ENCODE peak calls at places on chromosomes 1 and 21, in ten cellular contexts. One of them, this sample, is unnamed.
A peak's percentile ranks its signal among the peaks of the same experiment; 100 is the strongest.

GRCh38 chr1:17259233-17259873 is 10.5 kb downstream of the PADI3 start:
- DNase-seq in transverse colon: no peak
- DNase-seq in MM.1S: no peak
- DNase-seq in aorta: peak; percentile 69
- DNase-seq in body of pancreas: no peak
- DNase-seq in right atrium auricular region: no peak
- DNase-seq in SJSA1: peak; percentile 98
- DNase-seq in A673: no peak
- DNase-seq in CD8-positive, alpha-beta memory T cell: no peak
- DNase-seq in tibial nerve: no peak
- DNase-seq in this sample: no peak

GRCh38 chr21:36626791-36627190 is 72.1 kb upstream of the SIM2 start:
- DNase-seq in tibial nerve: no peak
- DNase-seq in body of pancreas: no peak
- DNase-seq in CD8-positive, alpha-beta memory T cell: no peak
- DNase-seq in right atrium auricular region: no peak
- DNase-seq in A673: no peak
- DNase-seq in aorta: no peak
- DNase-seq in MM.1S: no peak
- DNase-seq in SJSA1: no peak
- DNase-seq in transverse colon: no peak
- DNase-seq in this sample: no peak

GRCh38 chr21:33378081-33378480 is 25.1 kb upstream of the IFNGR2 start:
- DNase-seq in right atrium auricular region: no peak
- DNase-seq in MM.1S: no peak
- DNase-seq in aorta: no peak
- DNase-seq in CD8-positive, alpha-beta memory T cell: no peak
- DNase-seq in transverse colon: no peak
- DNase-seq in SJSA1: no peak
- DNase-seq in A673: no peak
- DNase-seq in tibial nerve: no peak
- DNase-seq in body of pancreas: no peak
- DNase-seq in this sample: no peak

GRCh38 chr21:44594406-44594916 is 2.2 kb upstream of the KRTAP10-6 start:
- DNase-seq in tibial nerve: no peak
- DNase-seq in body of pancreas: no peak
- DNase-seq in SJSA1: no peak
- DNase-seq in transverse colon: no peak
- DNase-seq in MM.1S: no peak
- DNase-seq in right atrium auricular region: peak; percentile 30
- DNase-seq in A673: no peak
- DNase-seq in aorta: no peak
- DNase-seq in CD8-positive, alpha-beta memory T cell: no peak
- DNase-seq in this sample: no peak

GRCh38 chr21:21200103-21200938 is 202.1 kb downstream of the NCAM2 start:
- DNase-seq in A673: peak; percentile 73
- DNase-seq in right atrium auricular region: peak; percentile 84
- DNase-seq in aorta: peak; percentile 74
- DNase-seq in CD8-positive, alpha-beta memory T cell: no peak
- DNase-seq in MM.1S: no peak
- DNase-seq in body of pancreas: peak; percentile 38
- DNase-seq in transverse colon: peak; percentile 27
- DNase-seq in SJSA1: peak; percentile 85
- DNase-seq in tibial nerve: peak; percentile 53
- DNase-seq in this sample: peak; percentile 34

GRCh38 chr1:30982937-30983336 is 74.4 kb upstream of the SDC3 start:
- DNase-seq in CD8-positive, alpha-beta memory T cell: no peak
- DNase-seq in A673: no peak
- DNase-seq in tibial nerve: peak; percentile 24
- DNase-seq in MM.1S: no peak
- DNase-seq in aorta: no peak
- DNase-seq in right atrium auricular region: no peak
- DNase-seq in transverse colon: no peak
- DNase-seq in SJSA1: no peak
- DNase-seq in body of pancreas: peak; percentile 18
- DNase-seq in this sample: no peak

GRCh38 chr1:3117879-3118278 is 48.9 kb downstream of the PRDM16 start:
- DNase-seq in transverse colon: no peak
- DNase-seq in aorta: no peak
- DNase-seq in tibial nerve: no peak
- DNase-seq in right atrium auricular region: no peak
- DNase-seq in A673: no peak
- DNase-seq in MM.1S: no peak
- DNase-seq in CD8-positive, alpha-beta memory T cell: no peak
- DNase-seq in SJSA1: no peak
- DNase-seq in body of pancreas: no peak
- DNase-seq in this sample: no peak

GRCh38 chr1:158035976-158036583 is 42.6 kb downstream of the KIRREL1 start:
- DNase-seq in tibial nerve: peak; percentile 75
- DNase-seq in A673: peak; percentile 72
- DNase-seq in CD8-positive, alpha-beta memory T cell: no peak
- DNase-seq in MM.1S: peak; percentile 48
- DNase-seq in aorta: no peak
- DNase-seq in transverse colon: peak; percentile 43
- DNase-seq in body of pancreas: peak; percentile 39
- DNase-seq in right atrium auricular region: no peak
- DNase-seq in SJSA1: peak; percentile 70
- DNase-seq in this sample: peak; percentile 44

GRCh38 chr1:182698977-182699672 is 14.7 kb upstream of the RGS8 start:
- DNase-seq in A673: no peak
- DNase-seq in MM.1S: no peak
- DNase-seq in right atrium auricular region: no peak
- DNase-seq in aorta: no peak
- DNase-seq in CD8-positive, alpha-beta memory T cell: no peak
- DNase-seq in SJSA1: no peak
- DNase-seq in transverse colon: no peak
- DNase-seq in tibial nerve: peak; percentile 32
- DNase-seq in body of pancreas: no peak
- DNase-seq in this sample: no peak

GRCh38 chr21:41895643-41896493 is 16.7 kb upstream of the PRDM15 start:
- DNase-seq in tibial nerve: no peak
- DNase-seq in aorta: no peak
- DNase-seq in body of pancreas: no peak
- DNase-seq in CD8-positive, alpha-beta memory T cell: peak; percentile 17
- DNase-seq in transverse colon: peak; percentile 32
- DNase-seq in SJSA1: no peak
- DNase-seq in A673: no peak
- DNase-seq in MM.1S: no peak
- DNase-seq in right atrium auricular region: no peak
- DNase-seq in this sample: no peak

GRCh38 chr1:228032041-228032440 is 25.2 kb downstream of the WNT3A start:
- DNase-seq in A673: no peak
- DNase-seq in body of pancreas: no peak
- DNase-seq in SJSA1: no peak
- DNase-seq in transverse colon: no peak
- DNase-seq in aorta: peak; percentile 22
- DNase-seq in tibial nerve: no peak
- DNase-seq in CD8-positive, alpha-beta memory T cell: no peak
- DNase-seq in right atrium auricular region: no peak
- DNase-seq in MM.1S: no peak
- DNase-seq in this sample: no peak

DNA sequence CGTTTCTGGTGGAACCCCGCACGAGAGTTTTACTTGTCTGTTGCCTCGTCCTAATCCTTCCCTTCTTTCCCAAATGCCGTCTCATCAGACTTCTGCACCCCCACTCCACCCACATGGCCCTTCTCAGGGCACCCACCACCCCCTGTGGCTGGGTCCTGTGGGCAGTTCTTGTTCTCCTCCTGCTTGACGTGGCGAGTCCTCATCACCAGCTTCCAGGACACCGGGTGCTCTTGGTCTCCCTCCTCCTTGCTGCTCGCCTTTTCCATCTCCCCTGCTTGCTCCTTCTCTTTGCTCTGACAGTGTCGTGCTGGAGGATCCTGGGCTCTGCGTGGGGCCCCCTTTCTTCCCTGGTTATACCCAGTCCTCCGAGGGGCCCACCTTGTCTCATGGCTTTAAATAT is 51.8 kb downstream of the B3GALT5 start:
- DNase-seq in SJSA1: no peak
- DNase-seq in tibial nerve: no peak
- DNase-seq in aorta: no peak
- DNase-seq in MM.1S: no peak
- DNase-seq in A673: no peak
- DNase-seq in transverse colon: no peak
- DNase-seq in body of pancreas: no peak
- DNase-seq in CD8-positive, alpha-beta memory T cell: no peak
- DNase-seq in right atrium auricular region: no peak
- DNase-seq in this sample: no peak
- H3K36me3 ChIP-seq in SJSA1: no peaks in the 10 kb centered on the region
- H3K36me3 ChIP-seq in tibial nerve: no peaks in the 10 kb centered on the region
- H3K36me3 ChIP-seq in aorta: no peaks in the 10 kb centered on the region
- H3K36me3 ChIP-seq in MM.1S: no peaks in the 10 kb centered on the region
- H3K36me3 ChIP-seq in A673: no peaks in the 10 kb centered on the region
- H3K36me3 ChIP-seq in transverse colon: no peaks in the 10 kb centered on the region
- H3K36me3 ChIP-seq in body of pancreas: no peaks in the 10 kb centered on the region
- H3K36me3 ChIP-seq in CD8-positive, alpha-beta memory T cell: no peaks in the 10 kb centered on the region
- H3K36me3 ChIP-seq in right atrium auricular region: no peaks in the 10 kb centered on the region
- H3K36me3 ChIP-seq in this sample: no peaks in the 10 kb centered on the region

DNA sequence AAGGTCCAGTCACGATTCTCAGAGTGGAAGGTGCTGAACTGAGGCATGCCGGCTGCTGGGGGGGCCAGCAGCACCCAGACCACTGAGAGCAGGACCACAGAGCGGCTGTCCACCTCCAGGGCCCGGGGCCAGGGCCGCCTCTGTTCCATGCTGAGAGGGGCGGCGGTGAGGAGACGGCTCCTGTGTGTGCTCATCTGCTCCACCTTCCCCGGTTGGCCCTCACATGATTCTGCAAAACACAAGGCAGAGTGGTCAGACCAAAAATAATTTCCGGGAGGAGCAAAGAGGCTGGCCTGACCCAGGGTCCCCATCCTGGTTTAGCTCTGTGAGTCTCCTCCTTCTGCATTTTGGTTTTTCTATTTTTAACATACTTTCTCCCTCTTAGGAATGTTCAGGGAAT is 26.4 kb downstream of the PLXNA2 start:
- DNase-seq in SJSA1: no peak
- DNase-seq in transverse colon: no peak
- DNase-seq in right atrium auricular region: no peak
- DNase-seq in body of pancreas: no peak
- DNase-seq in aorta: no peak
- DNase-seq in tibial nerve: no peak
- DNase-seq in MM.1S: no peak
- DNase-seq in CD8-positive, alpha-beta memory T cell: no peak
- DNase-seq in A673: no peak
- DNase-seq in this sample: no peak
- H3K4me1 ChIP-seq in SJSA1: peaks cover 87% of the 10 kb centered on the region
- H3K4me1 ChIP-seq in transverse colon: peaks cover 9% of the 10 kb centered on the region
- H3K4me1 ChIP-seq in right atrium auricular region: no peaks in the 10 kb centered on the region
- H3K4me1 ChIP-seq in body of pancreas: peaks cover 45% of the 10 kb centered on the region
- H3K4me1 ChIP-seq in aorta: peaks cover 10% of the 10 kb centered on the region
- H3K4me1 ChIP-seq in tibial nerve: no peaks in the 10 kb centered on the region
- H3K4me1 ChIP-seq in MM.1S: peaks cover 6% of the 10 kb centered on the region
- H3K4me1 ChIP-seq in CD8-positive, alpha-beta memory T cell: peaks cover 7% of the 10 kb centered on the region
- H3K4me1 ChIP-seq in A673: no peaks in the 10 kb centered on the region
- H3K4me1 ChIP-seq in this sample: peaks cover 4% of the 10 kb centered on the region

GRCh38 chr1:37482004-37482785 is 7.8 kb downstream of the ZC3H12A start:
- DNase-seq in transverse colon: no peak
- DNase-seq in A673: no peak
- DNase-seq in MM.1S: no peak
- DNase-seq in CD8-positive, alpha-beta memory T cell: no peak
- DNase-seq in right atrium auricular region: peak; percentile 53
- DNase-seq in tibial nerve: no peak
- DNase-seq in aorta: no peak
- DNase-seq in body of pancreas: no peak
- DNase-seq in SJSA1: no peak
- DNase-seq in this sample: no peak
- H3K36me3 ChIP-seq in transverse colon: no peaks in the 10 kb centered on the region
- H3K36me3 ChIP-seq in A673: peaks cover 32% of the 10 kb centered on the region
- H3K36me3 ChIP-seq in MM.1S: peaks cover 21% of the 10 kb centered on the region
- H3K36me3 ChIP-seq in CD8-positive, alpha-beta memory T cell: peaks cover 47% of the 10 kb centered on the region
- H3K36me3 ChIP-seq in right atrium auricular region: peaks cover 69% of the 10 kb centered on the region
- H3K36me3 ChIP-seq in tibial nerve: peaks cover 7% of the 10 kb centered on the region
- H3K36me3 ChIP-seq in aorta: peaks cover 8% of the 10 kb centered on the region
- H3K36me3 ChIP-seq in body of pancreas: peaks cover 26% of the 10 kb centered on the region
- H3K36me3 ChIP-seq in SJSA1: peaks cover 80% of the 10 kb centered on the region
- H3K36me3 ChIP-seq in this sample: peaks cover 47% of the 10 kb centered on the region

GRCh38 chr1:231420959-231421615 is 1.0 kb downstream of the EGLN1 start:
- DNase-seq in A673: peak; percentile 52
- DNase-seq in CD8-positive, alpha-beta memory T cell: peak; percentile 11
- DNase-seq in SJSA1: peak; percentile 65
- DNase-seq in body of pancreas: peak; percentile 79
- DNase-seq in tibial nerve: peak; percentile 22
- DNase-seq in aorta: peak; percentile 84
- DNase-seq in right atrium auricular region: peak; percentile 63
- DNase-seq in transverse colon: peak; percentile 51
- DNase-seq in MM.1S: peak; percentile 54
- DNase-seq in this sample: peak; percentile 34

GRCh38 chr1:231419147-231419546 is 2.9 kb downstream of the EGLN1 start:
- DNase-seq in transverse colon: no peak
- DNase-seq in SJSA1: no peak
- DNase-seq in MM.1S: no peak
- DNase-seq in body of pancreas: no peak
- DNase-seq in tibial nerve: no peak
- DNase-seq in aorta: no peak
- DNase-seq in A673: no peak
- DNase-seq in right atrium auricular region: no peak
- DNase-seq in CD8-positive, alpha-beta memory T cell: no peak
- DNase-seq in this sample: no peak

GRCh38 chr1:231421616-231421970 is 494 bp downstream of the EGLN1 start:
- DNase-seq in MM.1S: peak; percentile 63
- DNase-seq in right atrium auricular region: no peak
- DNase-seq in aorta: no peak
- DNase-seq in SJSA1: no peak
- DNase-seq in A673: peak; percentile 65
- DNase-seq in body of pancreas: peak; percentile 44
- DNase-seq in transverse colon: peak; percentile 45
- DNase-seq in CD8-positive, alpha-beta memory T cell: peak; percentile 35
- DNase-seq in tibial nerve: no peak
- DNase-seq in this sample: no peak

GRCh38 chr1:231419738-231420298 is 2.3 kb downstream of the EGLN1 start:
- DNase-seq in tibial nerve: no peak
- DNase-seq in A673: no peak
- DNase-seq in MM.1S: peak; percentile 22
- DNase-seq in CD8-positive, alpha-beta memory T cell: no peak
- DNase-seq in SJSA1: peak; percentile 46
- DNase-seq in body of pancreas: no peak
- DNase-seq in transverse colon: no peak
- DNase-seq in right atrium auricular region: no peak
- DNase-seq in aorta: no peak
- DNase-seq in this sample: no peak

DNA sequence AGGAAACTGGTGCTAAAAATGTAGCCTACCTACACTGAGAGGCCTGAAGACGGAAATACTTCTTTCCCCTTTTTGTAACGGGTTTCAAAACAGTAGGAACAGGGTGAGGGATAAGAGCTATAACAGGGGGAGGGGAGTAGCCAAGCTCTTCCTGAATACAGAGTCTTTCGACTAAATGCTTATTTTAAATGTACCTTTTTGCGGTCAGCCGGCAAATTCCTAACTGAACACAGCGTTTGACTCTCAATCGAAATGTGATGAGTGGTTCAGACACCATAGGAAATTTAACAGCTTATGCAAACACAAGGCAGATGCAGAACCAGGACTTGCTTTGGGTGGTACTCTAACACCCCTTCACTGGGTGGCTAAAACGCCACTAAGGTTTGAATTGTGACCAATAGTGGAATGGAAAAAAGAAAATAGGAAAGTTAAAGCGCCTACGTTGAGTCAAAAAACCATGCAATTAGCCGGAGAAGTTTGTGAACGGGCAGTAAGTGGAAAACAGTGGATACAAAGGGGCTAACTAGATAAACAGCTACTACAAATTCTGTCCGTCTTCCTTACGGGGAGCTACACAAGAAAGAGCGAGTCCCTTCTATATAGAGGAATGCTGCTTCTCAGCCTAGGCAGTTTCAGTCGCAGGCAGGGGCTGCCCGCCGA is 1.7 kb downstream of the EGLN1 start:
- DNase-seq in A673: peak; percentile 30
- DNase-seq in CD8-positive, alpha-beta memory T cell: no peak
- DNase-seq in tibial nerve: no peak
- DNase-seq in SJSA1: peak; percentile 46
- DNase-seq in transverse colon: no peak
- DNase-seq in MM.1S: peak; percentile 53
- DNase-seq in body of pancreas: no peak
- DNase-seq in right atrium auricular region: no peak
- DNase-seq in aorta: no peak
- DNase-seq in this sample: no peak
- H3K4me1 ChIP-seq in A673: peaks cover 35% of the 10 kb centered on the region
- H3K4me1 ChIP-seq in CD8-positive, alpha-beta memory T cell: peaks cover 40% of the 10 kb centered on the region
- H3K4me1 ChIP-seq in tibial nerve: no peaks in the 10 kb centered on the region
- H3K4me1 ChIP-seq in SJSA1: peaks cover 40% of the 10 kb centered on the region
- H3K4me1 ChIP-seq in transverse colon: peaks cover 34% of the 10 kb centered on the region
- H3K4me1 ChIP-seq in MM.1S: peaks cover 28% of the 10 kb centered on the region
- H3K4me1 ChIP-seq in body of pancreas: peaks cover 64% of the 10 kb centered on the region
- H3K4me1 ChIP-seq in right atrium auricular region: no peaks in the 10 kb centered on the region
- H3K4me1 ChIP-seq in aorta: peaks cover 1% of the 10 kb centered on the region
- H3K4me1 ChIP-seq in this sample: peaks cover 26% of the 10 kb centered on the region